ENCODE peak calls at places on chromosomes 6 and 20, in eight cellular contexts. One of them, this sample, is unnamed.

GRCh38 chr20:40339661-40340449 is 349.2 kb downstream of the MAFB start:
- DNase-seq in endothelial cell: no peak
- DNase-seq in ascending aorta: peak
- DNase-seq in brain microvascular endothelial cell: no peak
- DNase-seq in progenitor cell of endocrine pancreas: no peak
- DNase-seq in RWPE2: no peak
- DNase-seq in GM23338: no peak
- DNase-seq in HFF-Myc: no peak
- DNase-seq in this sample: no peak

GRCh38 chr20:48626226-48626937 is 201.4 kb downstream of the PREX1 start:
- DNase-seq in ascending aorta: no peak
- DNase-seq in HFF-Myc: no peak
- DNase-seq in GM23338: no peak
- DNase-seq in progenitor cell of endocrine pancreas: no peak
- DNase-seq in RWPE2: peak
- DNase-seq in brain microvascular endothelial cell: no peak
- DNase-seq in endothelial cell: no peak
- DNase-seq in this sample: no peak

GRCh38 chr6:135568366-135568765 is 70.8 kb upstream of the AHI1 start:
- DNase-seq in RWPE2: no peak
- DNase-seq in GM23338: no peak
- DNase-seq in endothelial cell: no peak
- DNase-seq in brain microvascular endothelial cell: peak
- DNase-seq in progenitor cell of endocrine pancreas: no peak
- DNase-seq in HFF-Myc: peak
- DNase-seq in ascending aorta: no peak
- DNase-seq in this sample: no peak

GRCh38 chr20:50675671-50676376 is 15.5 kb downstream of the RIPOR3 start:
- DNase-seq in GM23338: peak
- DNase-seq in ascending aorta: no peak
- DNase-seq in endothelial cell: no peak
- DNase-seq in progenitor cell of endocrine pancreas: no peak
- DNase-seq in HFF-Myc: no peak
- DNase-seq in RWPE2: no peak
- DNase-seq in brain microvascular endothelial cell: no peak
- DNase-seq in this sample: no peak

GRCh38 chr6:129340983-129341382 is 369.0 kb downstream of the ARHGAP18 start:
- DNase-seq in HFF-Myc: peak
- DNase-seq in endothelial cell: no peak
- DNase-seq in progenitor cell of endocrine pancreas: no peak
- DNase-seq in brain microvascular endothelial cell: peak
- DNase-seq in GM23338: no peak
- DNase-seq in ascending aorta: no peak
- DNase-seq in RWPE2: no peak
- DNase-seq in this sample: no peak

GRCh38 chr6:140320799-140321099 is 946.3 kb upstream of the CITED2 start:
- DNase-seq in brain microvascular endothelial cell: no peak
- DNase-seq in GM23338: no peak
- DNase-seq in progenitor cell of endocrine pancreas: no peak
- DNase-seq in HFF-Myc: no peak
- DNase-seq in endothelial cell: peak
- DNase-seq in RWPE2: no peak
- DNase-seq in ascending aorta: no peak
- DNase-seq in this sample: no peak

GRCh38 chr20:4084721-4085120 is 69.4 kb upstream of the RNF24 start:
- DNase-seq in progenitor cell of endocrine pancreas: no peak
- DNase-seq in RWPE2: no peak
- DNase-seq in brain microvascular endothelial cell: no peak
- DNase-seq in GM23338: no peak
- DNase-seq in HFF-Myc: no peak
- DNase-seq in ascending aorta: peak
- DNase-seq in endothelial cell: no peak
- DNase-seq in this sample: no peak

GRCh38 chr20:62902926-62903615 is 23.2 kb downstream of the DIDO1 start:
- DNase-seq in progenitor cell of endocrine pancreas: no peak
- DNase-seq in brain microvascular endothelial cell: peak
- DNase-seq in endothelial cell: no peak
- DNase-seq in ascending aorta: no peak
- DNase-seq in RWPE2: peak
- DNase-seq in HFF-Myc: no peak
- DNase-seq in GM23338: no peak
- DNase-seq in this sample: no peak

GRCh38 chr6:19322691-19323470 is 514.3 kb upstream of the ID4 start:
- DNase-seq in ascending aorta: no peak
- DNase-seq in brain microvascular endothelial cell: peak
- DNase-seq in RWPE2: no peak
- DNase-seq in HFF-Myc: no peak
- DNase-seq in progenitor cell of endocrine pancreas: no peak
- DNase-seq in endothelial cell: no peak
- DNase-seq in GM23338: no peak
- DNase-seq in this sample: no peak

GRCh38 chr6:152946484-152946883 is 36.4 kb downstream of the FBXO5 start:
- DNase-seq in GM23338: no peak
- DNase-seq in ascending aorta: no peak
- DNase-seq in HFF-Myc: no peak
- DNase-seq in RWPE2: no peak
- DNase-seq in progenitor cell of endocrine pancreas: no peak
- DNase-seq in endothelial cell: no peak
- DNase-seq in brain microvascular endothelial cell: no peak
- DNase-seq in this sample: no peak

GRCh38 chr6:26064619-26065257 is 22.5 kb upstream of the HFE start:
- DNase-seq in endothelial cell: peak
- DNase-seq in ascending aorta: no peak
- DNase-seq in HFF-Myc: no peak
- DNase-seq in progenitor cell of endocrine pancreas: no peak
- DNase-seq in brain microvascular endothelial cell: peak
- DNase-seq in GM23338: peak
- DNase-seq in RWPE2: no peak
- DNase-seq in this sample: no peak

GRCh38 chr6:162373868-162374267 is 353.7 kb downstream of the PRKN start:
- DNase-seq in RWPE2: no peak
- DNase-seq in brain microvascular endothelial cell: no peak
- DNase-seq in progenitor cell of endocrine pancreas: no peak
- DNase-seq in GM23338: no peak
- DNase-seq in HFF-Myc: no peak
- DNase-seq in ascending aorta: no peak
- DNase-seq in endothelial cell: no peak
- DNase-seq in this sample: no peak

GRCh38 chr6:134253681-134254080 is 64.2 kb downstream of the SGK1 start:
- DNase-seq in GM23338: peak
- DNase-seq in ascending aorta: no peak
- DNase-seq in HFF-Myc: peak
- DNase-seq in endothelial cell: no peak
- DNase-seq in progenitor cell of endocrine pancreas: no peak
- DNase-seq in RWPE2: no peak
- DNase-seq in brain microvascular endothelial cell: no peak
- DNase-seq in this sample: no peak

GRCh38 chr6:168274046-168274952 is 45.3 kb downstream of the DACT2 start:
- DNase-seq in ascending aorta: peak
- DNase-seq in GM23338: no peak
- DNase-seq in endothelial cell: no peak
- DNase-seq in HFF-Myc: no peak
- DNase-seq in RWPE2: no peak
- DNase-seq in progenitor cell of endocrine pancreas: peak
- DNase-seq in brain microvascular endothelial cell: no peak
- DNase-seq in this sample: no peak

GRCh38 chr20:15362849-15363248 is 1025.4 kb upstream of the FLRT3 start:
- DNase-seq in RWPE2: no peak
- DNase-seq in ascending aorta: no peak
- DNase-seq in GM23338: peak
- DNase-seq in HFF-Myc: no peak
- DNase-seq in brain microvascular endothelial cell: no peak
- DNase-seq in endothelial cell: no peak
- DNase-seq in progenitor cell of endocrine pancreas: no peak
- DNase-seq in this sample: no peak

DNA sequence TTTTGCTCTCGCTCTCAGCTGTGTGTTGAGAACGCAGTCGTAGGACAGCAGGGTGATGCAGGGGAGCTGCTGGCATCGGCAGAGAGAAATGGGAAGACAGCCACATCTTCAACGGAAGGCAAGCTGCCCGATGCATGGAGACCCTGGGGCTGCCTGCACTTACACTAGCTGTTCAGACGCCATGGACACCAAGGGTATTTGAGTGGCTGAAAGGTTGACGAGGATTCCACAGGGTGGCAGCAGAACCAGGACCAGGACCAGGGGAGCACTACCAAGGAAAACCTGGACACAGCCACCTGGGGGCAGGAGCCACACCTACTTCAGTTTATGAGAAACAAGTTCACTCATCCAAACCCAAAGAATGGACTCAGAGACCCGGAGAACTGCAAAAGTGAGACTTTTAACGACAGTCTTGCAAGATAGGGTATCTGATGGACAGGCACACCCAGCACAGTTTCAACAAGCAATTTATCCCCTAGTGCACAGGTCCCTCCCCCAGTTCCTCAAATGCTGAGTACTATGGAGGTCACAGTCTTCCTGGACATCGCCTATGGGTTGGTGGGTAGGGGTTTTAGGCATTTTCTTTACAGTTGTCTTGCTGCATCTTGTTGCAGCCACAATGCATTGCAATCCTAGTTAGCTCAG is 56.3 kb upstream of the ENTPD6 start:
- DNase-seq in brain microvascular endothelial cell: no peak
- DNase-seq in GM23338: peak
- DNase-seq in HFF-Myc: no peak
- DNase-seq in RWPE2: no peak
- DNase-seq in endothelial cell: no peak
- DNase-seq in ascending aorta: no peak
- DNase-seq in progenitor cell of endocrine pancreas: no peak
- DNase-seq in this sample: no peak
- TF ChIP-seq CTCF in brain microvascular endothelial cell: peak
- TF ChIP-seq CTCF in GM23338: peak
- TF ChIP-seq CTCF in HFF-Myc: no peak
- TF ChIP-seq CTCF in RWPE2: peak
- TF ChIP-seq CTCF in endothelial cell: no peak
- TF ChIP-seq CTCF in ascending aorta: no peak
- TF ChIP-seq CTCF in progenitor cell of endocrine pancreas: peak
- TF ChIP-seq CTCF in this sample: no peak

GRCh38 chr6:72811971-72812421 is 190.1 kb downstream of the KCNQ5 start:
- DNase-seq in progenitor cell of endocrine pancreas: no peak
- DNase-seq in HFF-Myc: no peak
- DNase-seq in RWPE2: no peak
- DNase-seq in ascending aorta: no peak
- DNase-seq in endothelial cell: no peak
- DNase-seq in GM23338: peak
- DNase-seq in brain microvascular endothelial cell: peak
- DNase-seq in this sample: no peak
- TF ChIP-seq CTCF in progenitor cell of endocrine pancreas: no peak
- TF ChIP-seq CTCF in HFF-Myc: no peak
- TF ChIP-seq CTCF in RWPE2: peak
- TF ChIP-seq CTCF in ascending aorta: no peak
- TF ChIP-seq CTCF in endothelial cell: no peak
- TF ChIP-seq CTCF in GM23338: peak
- TF ChIP-seq CTCF in brain microvascular endothelial cell: no peak
- TF ChIP-seq CTCF in this sample: no peak

GRCh38 chr6:34581561-34581920 is 25.4 kb upstream of the SPDEF start:
- DNase-seq in endothelial cell: no peak
- DNase-seq in HFF-Myc: no peak
- DNase-seq in ascending aorta: no peak
- DNase-seq in GM23338: no peak
- DNase-seq in RWPE2: no peak
- DNase-seq in progenitor cell of endocrine pancreas: no peak
- DNase-seq in brain microvascular endothelial cell: no peak
- DNase-seq in this sample: no peak

GRCh38 chr6:34583861-34584604 is 27.9 kb upstream of the SPDEF start:
- DNase-seq in progenitor cell of endocrine pancreas: no peak
- DNase-seq in brain microvascular endothelial cell: no peak
- DNase-seq in ascending aorta: no peak
- DNase-seq in HFF-Myc: no peak
- DNase-seq in endothelial cell: no peak
- DNase-seq in RWPE2: no peak
- DNase-seq in GM23338: no peak
- DNase-seq in this sample: no peak

GRCh38 chr6:34585108-34585507 is 29.0 kb upstream of the SPDEF start:
- DNase-seq in GM23338: no peak
- DNase-seq in HFF-Myc: no peak
- DNase-seq in RWPE2: no peak
- DNase-seq in ascending aorta: no peak
- DNase-seq in progenitor cell of endocrine pancreas: no peak
- DNase-seq in endothelial cell: no peak
- DNase-seq in brain microvascular endothelial cell: no peak
- DNase-seq in this sample: no peak

GRCh38 chr6:34584694-34585093 is 28.6 kb upstream of the SPDEF start:
- DNase-seq in progenitor cell of endocrine pancreas: no peak
- DNase-seq in brain microvascular endothelial cell: no peak
- DNase-seq in ascending aorta: no peak
- DNase-seq in RWPE2: no peak
- DNase-seq in endothelial cell: no peak
- DNase-seq in GM23338: no peak
- DNase-seq in HFF-Myc: no peak
- DNase-seq in this sample: no peak

DNA sequence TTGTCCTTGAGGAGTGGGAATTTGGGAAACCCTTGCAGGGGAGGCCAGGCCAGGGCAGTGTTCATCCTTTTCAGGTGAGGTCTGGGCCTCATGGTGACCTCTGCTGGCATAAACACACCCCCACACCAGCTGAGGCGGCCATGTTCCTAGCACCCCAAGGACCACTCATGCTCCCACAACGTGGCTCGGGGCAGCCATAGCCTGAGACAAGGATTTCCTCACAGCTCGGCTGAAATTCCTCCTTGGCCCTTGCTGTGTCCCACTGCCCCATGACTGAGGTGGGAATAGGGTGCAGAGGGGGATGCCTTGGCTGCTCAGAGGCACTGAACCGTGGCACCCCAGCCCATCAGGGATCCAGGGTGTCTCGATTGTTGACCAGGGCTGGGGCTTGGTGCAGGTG is 27.3 kb upstream of the SPDEF start:
- DNase-seq in HFF-Myc: no peak
- DNase-seq in progenitor cell of endocrine pancreas: no peak
- DNase-seq in GM23338: peak
- DNase-seq in RWPE2: no peak
- DNase-seq in ascending aorta: no peak
- DNase-seq in endothelial cell: no peak
- DNase-seq in brain microvascular endothelial cell: no peak
- DNase-seq in this sample: no peak
- TF ChIP-seq CTCF in HFF-Myc: peak
- TF ChIP-seq CTCF in progenitor cell of endocrine pancreas: no peak
- TF ChIP-seq CTCF in GM23338: peak
- TF ChIP-seq CTCF in RWPE2: no peak
- TF ChIP-seq CTCF in ascending aorta: no peak
- TF ChIP-seq CTCF in endothelial cell: peak
- TF ChIP-seq CTCF in brain microvascular endothelial cell: peak
- TF ChIP-seq CTCF in this sample: peak

DNA sequence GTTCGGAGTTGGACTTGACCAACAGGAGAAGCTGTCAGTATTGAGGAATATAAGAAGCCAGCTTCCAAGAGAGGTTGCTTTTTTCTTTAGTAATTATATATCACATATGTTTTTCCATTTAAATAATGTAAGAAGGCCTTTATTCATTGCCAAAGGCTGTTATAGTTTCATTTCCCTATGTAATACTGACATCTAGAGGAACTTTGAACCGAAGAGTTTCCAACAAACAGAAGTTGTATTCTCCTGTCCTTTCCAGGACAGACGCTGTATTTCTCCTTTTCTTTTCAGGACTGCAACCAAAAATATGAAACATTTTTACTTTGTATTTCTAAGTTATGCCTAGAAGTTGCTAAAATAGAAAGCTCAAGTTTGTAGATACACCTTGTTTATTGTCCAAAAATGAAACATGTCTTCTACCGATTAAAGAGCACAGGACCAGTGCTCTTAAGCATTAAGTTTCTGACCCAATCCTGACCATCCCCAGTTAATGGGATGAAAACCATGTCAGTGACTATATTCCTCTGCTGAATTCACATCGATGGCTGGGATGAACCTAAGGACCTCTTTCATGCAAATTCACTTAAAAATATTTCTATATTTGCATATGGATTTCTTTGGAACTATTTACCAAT is 55.1 kb downstream of the MYLK4 start:
- DNase-seq in ascending aorta: no peak
- DNase-seq in progenitor cell of endocrine pancreas: no peak
- DNase-seq in HFF-Myc: no peak
- DNase-seq in endothelial cell: no peak
- DNase-seq in brain microvascular endothelial cell: no peak
- DNase-seq in GM23338: peak
- DNase-seq in RWPE2: no peak
- DNase-seq in this sample: no peak
- TF ChIP-seq CTCF in ascending aorta: peak
- TF ChIP-seq CTCF in progenitor cell of endocrine pancreas: peak
- TF ChIP-seq CTCF in HFF-Myc: peak
- TF ChIP-seq CTCF in endothelial cell: no peak
- TF ChIP-seq CTCF in brain microvascular endothelial cell: peak
- TF ChIP-seq CTCF in GM23338: peak
- TF ChIP-seq CTCF in RWPE2: peak
- TF ChIP-seq CTCF in this sample: no peak